ENCODE peak calls at places on chromosomes 6 and 20, in ten cellular contexts. One of them, this sample, is unnamed.

GRCh38 chr20:32463642-32464400 is 105.7 kb downstream of the ASXL1 start:
- DNase-seq in ovary: no peak
- DNase-seq in T-helper 2 cell: no peak
- DNase-seq in non-pigmented ciliary epithelial cell: no peak
- DNase-seq in neural crest cell: peak; percentile 58
- DNase-seq in T-helper 1 cell: no peak
- DNase-seq in dermis blood vessel endothelial cell: no peak
- DNase-seq in endothelial cell: no peak
- DNase-seq in fibroblast of the conjunctiva: no peak
- DNase-seq in GDM1: no peak
- DNase-seq in this sample: no peak

GRCh38 chr20:9422335-9422734 is 92.1 kb upstream of the LAMP5 start:
- DNase-seq in ovary: no peak
- DNase-seq in T-helper 2 cell: no peak
- DNase-seq in non-pigmented ciliary epithelial cell: no peak
- DNase-seq in neural crest cell: no peak
- DNase-seq in T-helper 1 cell: no peak
- DNase-seq in dermis blood vessel endothelial cell: no peak
- DNase-seq in endothelial cell: no peak
- DNase-seq in fibroblast of the conjunctiva: no peak
- DNase-seq in GDM1: no peak
- DNase-seq in this sample: no peak

GRCh38 chr6:127119361-127120108 is 1.1 kb downstream of the RSPO3 start:
- DNase-seq in ovary: peak; percentile 14
- DNase-seq in T-helper 2 cell: no peak
- DNase-seq in non-pigmented ciliary epithelial cell: no peak
- DNase-seq in neural crest cell: peak; percentile 18
- DNase-seq in T-helper 1 cell: no peak
- DNase-seq in dermis blood vessel endothelial cell: peak; percentile 40
- DNase-seq in endothelial cell: peak; percentile 34
- DNase-seq in fibroblast of the conjunctiva: no peak
- DNase-seq in GDM1: no peak
- DNase-seq in this sample: no peak

GRCh38 chr6:11595903-11596302 is 58.4 kb downstream of the TMEM170B start:
- DNase-seq in ovary: no peak
- DNase-seq in T-helper 2 cell: no peak
- DNase-seq in non-pigmented ciliary epithelial cell: no peak
- DNase-seq in neural crest cell: no peak
- DNase-seq in T-helper 1 cell: no peak
- DNase-seq in dermis blood vessel endothelial cell: no peak
- DNase-seq in endothelial cell: peak; percentile 19
- DNase-seq in fibroblast of the conjunctiva: no peak
- DNase-seq in GDM1: no peak
- DNase-seq in this sample: no peak

GRCh38 chr20:3786126-3786484 is 435 bp downstream of the CENPB start:
- DNase-seq in ovary: peak; percentile 69
- DNase-seq in T-helper 2 cell: peak; percentile 34
- DNase-seq in non-pigmented ciliary epithelial cell: no peak
- DNase-seq in neural crest cell: no peak
- DNase-seq in T-helper 1 cell: no peak
- DNase-seq in dermis blood vessel endothelial cell: peak; percentile 79
- DNase-seq in endothelial cell: peak; percentile 54
- DNase-seq in fibroblast of the conjunctiva: no peak
- DNase-seq in GDM1: no peak
- DNase-seq in this sample: peak; percentile 33

GRCh38 chr6:35317483-35318199 is 20.0 kb downstream of the DEF6 start:
- DNase-seq in ovary: no peak
- DNase-seq in T-helper 2 cell: no peak
- DNase-seq in non-pigmented ciliary epithelial cell: no peak
- DNase-seq in neural crest cell: peak; percentile 30
- DNase-seq in T-helper 1 cell: no peak
- DNase-seq in dermis blood vessel endothelial cell: no peak
- DNase-seq in endothelial cell: no peak
- DNase-seq in fibroblast of the conjunctiva: no peak
- DNase-seq in GDM1: no peak
- DNase-seq in this sample: no peak

GRCh38 chr20:38640486-38640885 is 38.9 kb downstream of the ARHGAP40 start:
- DNase-seq in ovary: no peak
- DNase-seq in T-helper 2 cell: no peak
- DNase-seq in non-pigmented ciliary epithelial cell: no peak
- DNase-seq in neural crest cell: peak; percentile 23
- DNase-seq in T-helper 1 cell: no peak
- DNase-seq in dermis blood vessel endothelial cell: no peak
- DNase-seq in endothelial cell: no peak
- DNase-seq in fibroblast of the conjunctiva: no peak
- DNase-seq in GDM1: no peak
- DNase-seq in this sample: no peak

GRCh38 chr6:15870354-15871043 is 207.7 kb upstream of the DTNBP1 start:
- DNase-seq in ovary: no peak
- DNase-seq in T-helper 2 cell: no peak
- DNase-seq in non-pigmented ciliary epithelial cell: no peak
- DNase-seq in neural crest cell: no peak
- DNase-seq in T-helper 1 cell: no peak
- DNase-seq in dermis blood vessel endothelial cell: peak; percentile 77
- DNase-seq in endothelial cell: no peak
- DNase-seq in fibroblast of the conjunctiva: no peak
- DNase-seq in GDM1: no peak
- DNase-seq in this sample: no peak

GRCh38 chr20:3277686-3278465 is 38.9 kb upstream of the SLC4A11 start:
- DNase-seq in ovary: no peak
- DNase-seq in T-helper 2 cell: no peak
- DNase-seq in non-pigmented ciliary epithelial cell: no peak
- DNase-seq in neural crest cell: no peak
- DNase-seq in T-helper 1 cell: no peak
- DNase-seq in dermis blood vessel endothelial cell: no peak
- DNase-seq in endothelial cell: no peak
- DNase-seq in fibroblast of the conjunctiva: no peak
- DNase-seq in GDM1: no peak
- DNase-seq in this sample: no peak

GRCh38 chr6:169618526-169619490 is 83.0 kb downstream of the WDR27 start:
- DNase-seq in ovary: no peak
- DNase-seq in T-helper 2 cell: no peak
- DNase-seq in non-pigmented ciliary epithelial cell: peak; percentile 68
- DNase-seq in neural crest cell: no peak
- DNase-seq in T-helper 1 cell: no peak
- DNase-seq in dermis blood vessel endothelial cell: no peak
- DNase-seq in endothelial cell: no peak
- DNase-seq in fibroblast of the conjunctiva: peak; percentile 49
- DNase-seq in GDM1: no peak
- DNase-seq in this sample: no peak

GRCh38 chr20:45780159-45780558 is 11.5 kb downstream of the WFDC3 start:
- DNase-seq in ovary: no peak
- DNase-seq in T-helper 2 cell: no peak
- DNase-seq in non-pigmented ciliary epithelial cell: no peak
- DNase-seq in neural crest cell: no peak
- DNase-seq in T-helper 1 cell: no peak
- DNase-seq in dermis blood vessel endothelial cell: no peak
- DNase-seq in endothelial cell: no peak
- DNase-seq in fibroblast of the conjunctiva: no peak
- DNase-seq in GDM1: no peak
- DNase-seq in this sample: no peak

GRCh38 chr6:44025226-44025625 is 102.0 kb downstream of the MRPL14 start:
- DNase-seq in ovary: no peak
- DNase-seq in T-helper 2 cell: no peak
- DNase-seq in non-pigmented ciliary epithelial cell: no peak
- DNase-seq in neural crest cell: no peak
- DNase-seq in T-helper 1 cell: no peak
- DNase-seq in dermis blood vessel endothelial cell: no peak
- DNase-seq in endothelial cell: no peak
- DNase-seq in fibroblast of the conjunctiva: no peak
- DNase-seq in GDM1: no peak
- DNase-seq in this sample: no peak

GRCh38 chr6:36666726-36667591 is 11.6 kb upstream of the CDKN1A start:
- DNase-seq in ovary: peak; percentile 91
- DNase-seq in T-helper 2 cell: no peak
- DNase-seq in non-pigmented ciliary epithelial cell: peak; percentile 89
- DNase-seq in neural crest cell: peak; percentile 28
- DNase-seq in T-helper 1 cell: no peak
- DNase-seq in dermis blood vessel endothelial cell: peak; percentile 74
- DNase-seq in endothelial cell: peak; percentile 26
- DNase-seq in fibroblast of the conjunctiva: peak; percentile 94
- DNase-seq in GDM1: peak; percentile 48
- DNase-seq in this sample: no peak

GRCh38 chr6:3005077-3005476 is 5.4 kb downstream of the NQO2 start:
- DNase-seq in ovary: no peak
- DNase-seq in T-helper 2 cell: no peak
- DNase-seq in non-pigmented ciliary epithelial cell: no peak
- DNase-seq in neural crest cell: no peak
- DNase-seq in T-helper 1 cell: no peak
- DNase-seq in dermis blood vessel endothelial cell: no peak
- DNase-seq in endothelial cell: no peak
- DNase-seq in fibroblast of the conjunctiva: no peak
- DNase-seq in GDM1: no peak
- DNase-seq in this sample: no peak

GRCh38 chr6:89917801-89918366 is 23.6 kb downstream of the GJA10 start:
- DNase-seq in ovary: no peak
- DNase-seq in T-helper 2 cell: no peak
- DNase-seq in non-pigmented ciliary epithelial cell: no peak
- DNase-seq in neural crest cell: no peak
- DNase-seq in T-helper 1 cell: no peak
- DNase-seq in dermis blood vessel endothelial cell: no peak
- DNase-seq in endothelial cell: no peak
- DNase-seq in fibroblast of the conjunctiva: no peak
- DNase-seq in GDM1: no peak
- DNase-seq in this sample: no peak

GRCh38 chr20:49510562-49511117 is 28.2 kb upstream of the KCNB1 start:
- DNase-seq in ovary: peak; percentile 68
- DNase-seq in T-helper 2 cell: no peak
- DNase-seq in non-pigmented ciliary epithelial cell: peak; percentile 72
- DNase-seq in neural crest cell: no peak
- DNase-seq in T-helper 1 cell: no peak
- DNase-seq in dermis blood vessel endothelial cell: no peak
- DNase-seq in endothelial cell: no peak
- DNase-seq in fibroblast of the conjunctiva: peak; percentile 91
- DNase-seq in GDM1: no peak
- DNase-seq in this sample: no peak

GRCh38 chr6:156729248-156729647 is 47.9 kb upstream of the ARID1B start:
- DNase-seq in ovary: no peak
- DNase-seq in T-helper 2 cell: no peak
- DNase-seq in non-pigmented ciliary epithelial cell: peak; percentile 70
- DNase-seq in neural crest cell: no peak
- DNase-seq in T-helper 1 cell: no peak
- DNase-seq in dermis blood vessel endothelial cell: no peak
- DNase-seq in endothelial cell: no peak
- DNase-seq in fibroblast of the conjunctiva: no peak
- DNase-seq in GDM1: no peak
- DNase-seq in this sample: no peak

GRCh38 chr6:14002176-14002947 is 77.6 kb downstream of the RNF182 start:
- DNase-seq in ovary: no peak
- DNase-seq in T-helper 2 cell: no peak
- DNase-seq in non-pigmented ciliary epithelial cell: no peak
- DNase-seq in neural crest cell: no peak
- DNase-seq in T-helper 1 cell: no peak
- DNase-seq in dermis blood vessel endothelial cell: no peak
- DNase-seq in endothelial cell: no peak
- DNase-seq in fibroblast of the conjunctiva: no peak
- DNase-seq in GDM1: no peak
- DNase-seq in this sample: no peak

GRCh38 chr6:40293109-40293823 is 293.9 kb downstream of the LRFN2 start:
- DNase-seq in ovary: no peak
- DNase-seq in T-helper 2 cell: no peak
- DNase-seq in non-pigmented ciliary epithelial cell: no peak
- DNase-seq in neural crest cell: no peak
- DNase-seq in T-helper 1 cell: no peak
- DNase-seq in dermis blood vessel endothelial cell: no peak
- DNase-seq in endothelial cell: no peak
- DNase-seq in fibroblast of the conjunctiva: no peak
- DNase-seq in GDM1: no peak
- DNase-seq in this sample: no peak

GRCh38 chr20:59620860-59621485 is 16.6 kb downstream of the PHACTR3 start:
- DNase-seq in ovary: no peak
- DNase-seq in T-helper 2 cell: no peak
- DNase-seq in non-pigmented ciliary epithelial cell: no peak
- DNase-seq in neural crest cell: no peak
- DNase-seq in T-helper 1 cell: no peak
- DNase-seq in dermis blood vessel endothelial cell: no peak
- DNase-seq in endothelial cell: no peak
- DNase-seq in fibroblast of the conjunctiva: no peak
- DNase-seq in GDM1: no peak
- DNase-seq in this sample: no peak

GRCh38 chr20:35011589-35012226 is 56.0 kb downstream of the MYH7B start:
- DNase-seq in ovary: no peak
- DNase-seq in T-helper 2 cell: no peak
- DNase-seq in non-pigmented ciliary epithelial cell: no peak
- DNase-seq in neural crest cell: no peak
- DNase-seq in T-helper 1 cell: no peak
- DNase-seq in dermis blood vessel endothelial cell: no peak
- DNase-seq in endothelial cell: no peak
- DNase-seq in fibroblast of the conjunctiva: no peak
- DNase-seq in GDM1: no peak
- DNase-seq in this sample: no peak

GRCh38 chr6:42405025-42405424 is 46.7 kb downstream of the TRERF1 start:
- DNase-seq in ovary: no peak
- DNase-seq in T-helper 2 cell: no peak
- DNase-seq in non-pigmented ciliary epithelial cell: peak; percentile 24
- DNase-seq in neural crest cell: no peak
- DNase-seq in T-helper 1 cell: no peak
- DNase-seq in dermis blood vessel endothelial cell: no peak
- DNase-seq in endothelial cell: no peak
- DNase-seq in fibroblast of the conjunctiva: peak; percentile 22
- DNase-seq in GDM1: no peak
- DNase-seq in this sample: no peak

GRCh38 chr6:10163159-10163962 is 251.5 kb downstream of the TFAP2A start:
- DNase-seq in ovary: no peak
- DNase-seq in T-helper 2 cell: no peak
- DNase-seq in non-pigmented ciliary epithelial cell: no peak
- DNase-seq in neural crest cell: no peak
- DNase-seq in T-helper 1 cell: no peak
- DNase-seq in dermis blood vessel endothelial cell: no peak
- DNase-seq in endothelial cell: no peak
- DNase-seq in fibroblast of the conjunctiva: no peak
- DNase-seq in GDM1: no peak
- DNase-seq in this sample: no peak

GRCh38 chr6:99016355-99016754 is 68.6 kb upstream of the FBXL4 start:
- DNase-seq in ovary: no peak
- DNase-seq in T-helper 2 cell: no peak
- DNase-seq in non-pigmented ciliary epithelial cell: peak; percentile 59
- DNase-seq in neural crest cell: no peak
- DNase-seq in T-helper 1 cell: no peak
- DNase-seq in dermis blood vessel endothelial cell: no peak
- DNase-seq in endothelial cell: no peak
- DNase-seq in fibroblast of the conjunctiva: no peak
- DNase-seq in GDM1: peak; percentile 38
- DNase-seq in this sample: no peak

GRCh38 chr20:62741191-62741676 is 32.6 kb downstream of the NTSR1 start:
- DNase-seq in ovary: no peak
- DNase-seq in T-helper 2 cell: no peak
- DNase-seq in non-pigmented ciliary epithelial cell: no peak
- DNase-seq in neural crest cell: no peak
- DNase-seq in T-helper 1 cell: no peak
- DNase-seq in dermis blood vessel endothelial cell: peak; percentile 38
- DNase-seq in endothelial cell: peak; percentile 26
- DNase-seq in fibroblast of the conjunctiva: no peak
- DNase-seq in GDM1: no peak
- DNase-seq in this sample: no peak

GRCh38 chr20:23654722-23655121 is 17.0 kb upstream of the CST3 start:
- DNase-seq in ovary: no peak
- DNase-seq in T-helper 2 cell: no peak
- DNase-seq in non-pigmented ciliary epithelial cell: no peak
- DNase-seq in neural crest cell: no peak
- DNase-seq in T-helper 1 cell: no peak
- DNase-seq in dermis blood vessel endothelial cell: no peak
- DNase-seq in endothelial cell: no peak
- DNase-seq in fibroblast of the conjunctiva: no peak
- DNase-seq in GDM1: no peak
- DNase-seq in this sample: no peak

GRCh38 chr6:166494757-166495486 is 91.6 kb downstream of the RAMACL start:
- DNase-seq in ovary: no peak
- DNase-seq in T-helper 2 cell: no peak
- DNase-seq in non-pigmented ciliary epithelial cell: no peak
- DNase-seq in neural crest cell: peak; percentile 53
- DNase-seq in T-helper 1 cell: no peak
- DNase-seq in dermis blood vessel endothelial cell: no peak
- DNase-seq in endothelial cell: no peak
- DNase-seq in fibroblast of the conjunctiva: no peak
- DNase-seq in GDM1: no peak
- DNase-seq in this sample: no peak

GRCh38 chr6:122144229-122144628 is 255.2 kb upstream of the HSF2 start:
- DNase-seq in ovary: no peak
- DNase-seq in T-helper 2 cell: no peak
- DNase-seq in non-pigmented ciliary epithelial cell: no peak
- DNase-seq in neural crest cell: no peak
- DNase-seq in T-helper 1 cell: no peak
- DNase-seq in dermis blood vessel endothelial cell: no peak
- DNase-seq in endothelial cell: no peak
- DNase-seq in fibroblast of the conjunctiva: no peak
- DNase-seq in GDM1: no peak
- DNase-seq in this sample: no peak